ENCODE peak calls at places on chromosomes 7 and 10, in four cellular contexts. One of them, this sample, is unnamed.

GRCh38 chr10:37535459-37536246 is 321.8 kb downstream of the ZNF248 start:
- DNase-seq in cardiac septum: no peak
- DNase-seq in fibroblast of mammary gland: no peak
- DNase-seq in NCI-H1436: no peak
- DNase-seq in this sample: no peak

GRCh38 chr10:3282341-3282740 is 109.8 kb upstream of the PITRM1 start:
- DNase-seq in cardiac septum: no peak
- DNase-seq in fibroblast of mammary gland: no peak
- DNase-seq in NCI-H1436: no peak
- DNase-seq in this sample: no peak

GRCh38 chr10:127374074-127374680 is 174.9 kb upstream of the NPS start:
- DNase-seq in fibroblast of mammary gland: no peak
- DNase-seq in NCI-H1436: no peak
- DNase-seq in cardiac septum: no peak
- DNase-seq in this sample: no peak

GRCh38 chr7:110573862-110574528 is 516.9 kb upstream of the LRRN3 start:
- DNase-seq in NCI-H1436: no peak
- DNase-seq in fibroblast of mammary gland: peak; percentile 77
- DNase-seq in cardiac septum: no peak
- DNase-seq in this sample: no peak

GRCh38 chr10:124867304-124867703 is 65.7 kb downstream of the ABRAXAS2 start:
- DNase-seq in NCI-H1436: no peak
- DNase-seq in cardiac septum: no peak
- DNase-seq in fibroblast of mammary gland: no peak
- DNase-seq in this sample: no peak

GRCh38 chr7:110432061-110432553 is 658.8 kb upstream of the LRRN3 start:
- DNase-seq in NCI-H1436: no peak
- DNase-seq in fibroblast of mammary gland: no peak
- DNase-seq in cardiac septum: no peak
- DNase-seq in this sample: no peak

GRCh38 chr7:23216021-23216420 is 30.6 kb upstream of the GPNMB start:
- DNase-seq in cardiac septum: no peak
- DNase-seq in fibroblast of mammary gland: no peak
- DNase-seq in NCI-H1436: no peak
- DNase-seq in this sample: no peak

GRCh38 chr10:3473271-3473670 is 300.7 kb upstream of the PITRM1 start:
- DNase-seq in NCI-H1436: no peak
- DNase-seq in fibroblast of mammary gland: no peak
- DNase-seq in cardiac septum: no peak
- DNase-seq in this sample: no peak

GRCh38 chr7:113267885-113268284 is 149.5 kb upstream of the SMIM30 start:
- DNase-seq in cardiac septum: no peak
- DNase-seq in NCI-H1436: no peak
- DNase-seq in fibroblast of mammary gland: peak; percentile 30
- DNase-seq in this sample: no peak

GRCh38 chr7:87482115-87482514 is 6.6 kb upstream of the ABCB4 start:
- DNase-seq in cardiac septum: no peak
- DNase-seq in NCI-H1436: no peak
- DNase-seq in fibroblast of mammary gland: no peak
- DNase-seq in this sample: no peak

GRCh38 chr7:93036807-93037206 is 81.0 kb downstream of the SAMD9 start:
- DNase-seq in NCI-H1436: no peak
- DNase-seq in fibroblast of mammary gland: no peak
- DNase-seq in cardiac septum: no peak
- DNase-seq in this sample: peak; percentile 43

GRCh38 chr7:75737856-75738603 is 711 bp downstream of the HIP1 start:
- DNase-seq in cardiac septum: no peak
- DNase-seq in fibroblast of mammary gland: no peak
- DNase-seq in NCI-H1436: no peak
- DNase-seq in this sample: no peak

GRCh38 chr10:59808896-59809643 is 55.8 kb upstream of the MRLN start:
- DNase-seq in fibroblast of mammary gland: peak; percentile 61
- DNase-seq in cardiac septum: no peak
- DNase-seq in NCI-H1436: peak; percentile 62
- DNase-seq in this sample: peak; percentile 85

GRCh38 chr10:86651631-86652331 is 2.6 kb upstream of the OPN4 start:
- DNase-seq in fibroblast of mammary gland: no peak
- DNase-seq in NCI-H1436: no peak
- DNase-seq in cardiac septum: no peak
- DNase-seq in this sample: no peak

GRCh38 chr7:152735443-152736004 is 24.0 kb upstream of the ACTR3B start:
- DNase-seq in cardiac septum: peak; percentile 43
- DNase-seq in NCI-H1436: no peak
- DNase-seq in fibroblast of mammary gland: no peak
- DNase-seq in this sample: no peak

GRCh38 chr10:94225589-94225988 is 137.2 kb downstream of the NOC3L start:
- DNase-seq in NCI-H1436: no peak
- DNase-seq in cardiac septum: no peak
- DNase-seq in fibroblast of mammary gland: peak; percentile 36
- DNase-seq in this sample: no peak

GRCh38 chr7:876972-877311 is 588 bp downstream of the GET4 start:
- DNase-seq in fibroblast of mammary gland: no peak
- DNase-seq in cardiac septum: no peak
- DNase-seq in NCI-H1436: no peak
- DNase-seq in this sample: no peak

GRCh38 chr10:129380279-129380678 is 86.8 kb upstream of the MGMT start:
- DNase-seq in cardiac septum: no peak
- DNase-seq in fibroblast of mammary gland: no peak
- DNase-seq in NCI-H1436: no peak
- DNase-seq in this sample: no peak

GRCh38 chr7:30989008-30989823 is 25.5 kb downstream of the GHRHR start:
- DNase-seq in NCI-H1436: no peak
- DNase-seq in cardiac septum: no peak
- DNase-seq in fibroblast of mammary gland: no peak
- DNase-seq in this sample: no peak

GRCh38 chr10:61397175-61397986 is 55.8 kb downstream of the TMEM26 start:
- DNase-seq in NCI-H1436: no peak
- DNase-seq in cardiac septum: no peak
- DNase-seq in fibroblast of mammary gland: peak; percentile 89
- DNase-seq in this sample: no peak

GRCh38 chr10:75547391-75548298 is 116.2 kb downstream of the LRMDA start:
- DNase-seq in fibroblast of mammary gland: peak; percentile 78
- DNase-seq in cardiac septum: no peak
- DNase-seq in NCI-H1436: no peak
- DNase-seq in this sample: no peak